ENCODE peak calls at places on chromosomes 13 and 19, in ten cellular contexts. X is heart right ventricle, U is GM20000, A is testis, H is left cardiac atrium, I is epithelial cell of esophagus, B is germinal center, K is non-pigmented ciliary epithelial cell, G is D341Med, O is progenitor cell of endocrine pancreas. Y is an unnamed sample.

GRCh38 chr13:20901668-20902437 is 693 bp downstream of the XPO4 start:
- DNase-seq in G (peak), K (no peak), U (peak), H (peak), X (peak), B (peak), O (peak), I (peak), A (peak), Y (no peak)

GRCh38 chr19:10292206-10292788 is 2.5 kb downstream of the ICAM5 start:
- DNase-seq in K (no peak), H (peak), X (peak), I (peak), O (peak), B (peak), G (peak), U (peak), A (peak), Y (peak)

GRCh38 chr13:94947965-94948371 is 235.6 kb upstream of the SOX21 start:
- DNase-seq in U (no peak), X (no peak), I (no peak), G (no peak), B (no peak), A (no peak), H (no peak), K (no peak), O (no peak), Y (no peak)

GRCh38 chr13:57832187-57832586 is 200.6 kb downstream of the PCDH17 start:
- DNase-seq in O (no peak), H (no peak), I (no peak), K (no peak), U (no peak), B (no peak), G (no peak), A (no peak), X (no peak), Y (no peak)

GRCh38 chr19:4012975-4013634 is 5.6 kb downstream of the PIAS4 start:
- DNase-seq in B (no peak), K (no peak), X (no peak), U (no peak), O (no peak), A (no peak), I (no peak), G (peak), H (no peak), Y (no peak)

GRCh38 chr13:66553391-66553790 is 676.7 kb downstream of the PCDH9 start:
- DNase-seq in X (no peak), K (no peak), O (no peak), G (no peak), A (no peak), H (no peak), U (no peak), B (no peak), I (no peak), Y (no peak)

GRCh38 chr19:14677464-14677863 is 2.8 kb upstream of the ADGRE3 start:
- DNase-seq in X (no peak), H (no peak), K (no peak), B (no peak), O (no peak), U (no peak), G (no peak), I (no peak), A (no peak), Y (no peak)

GRCh38 chr13:50915562-50915961 is 6.0 kb downstream of the RNASEH2B start:
- DNase-seq in G (no peak), U (no peak), X (no peak), H (no peak), I (no peak), K (no peak), B (peak), A (no peak), O (no peak), Y (no peak)

GRCh38 chr19:16023558-16023915 is 52.8 kb upstream of the TPM4 start:
- DNase-seq in A (no peak), B (no peak), H (no peak), X (no peak), O (no peak), K (no peak), G (peak), I (no peak), U (no peak), Y (no peak)

GRCh38 chr13:110301606-110302131 is 5.3 kb downstream of the COL4A1 start:
- DNase-seq in I (peak), K (peak), G (no peak), U (no peak), A (no peak), O (no peak), X (no peak), H (no peak), B (no peak), Y (no peak)

GRCh38 chr13:89401209-89401810 is 1730.1 kb downstream of the SLITRK5 start:
- DNase-seq in G (no peak), U (no peak), X (no peak), I (peak), H (no peak), O (no peak), K (peak), A (no peak), B (no peak), Y (no peak)

GRCh38 chr13:71613347-71613746 is 253.7 kb downstream of the DACH1 start:
- DNase-seq in H (no peak), G (no peak), A (no peak), B (no peak), K (no peak), X (no peak), O (no peak), I (no peak), U (no peak), Y (no peak)

GRCh38 chr19:53586277-53586691 is 45.5 kb upstream of the DPRX start:
- DNase-seq in I (no peak), H (no peak), O (no peak), U (no peak), K (no peak), B (no peak), A (no peak), G (no peak), X (no peak), Y (no peak)

GRCh38 chr13:76980075-76980718 is 11.7 kb upstream of the CLN5 start:
- DNase-seq in X (peak), A (peak), U (peak), O (peak), I (peak), H (peak), B (peak), K (no peak), G (peak), Y (peak)

GRCh38 chr13:29059837-29060236 is 239.7 kb downstream of the MTUS2 start:
- DNase-seq in B (no peak), O (no peak), K (no peak), X (peak), A (no peak), H (no peak), U (no peak), G (no peak), I (no peak), Y (no peak)

GRCh38 chr13:44508562-44509062 is 67.5 kb downstream of the TSC22D1 start:
- DNase-seq in I (no peak), O (no peak), A (no peak), U (no peak), K (no peak), H (no peak), G (no peak), X (no peak), B (no peak), Y (no peak)

GRCh38 chr13:24713022-24713421 is 32.8 kb downstream of the ATP12A start:
- DNase-seq in O (no peak), K (no peak), B (no peak), I (no peak), H (peak), X (peak), G (no peak), U (no peak), A (no peak), Y (no peak)

GRCh38 chr13:35826626-35827254 is 304.4 kb downstream of the DCLK1 start:
- DNase-seq in I (no peak), X (no peak), G (peak), U (no peak), A (peak), H (no peak), O (no peak), K (no peak), B (no peak), Y (no peak)

GRCh38 chr19:29683009-29683408 is 17.7 kb downstream of the PLEKHF1 start:
- DNase-seq in X (no peak), B (no peak), K (no peak), U (no peak), O (no peak), H (no peak), A (peak), I (no peak), G (no peak), Y (no peak)

GRCh38 chr13:25286969-25287961 is at the start of gene MTMR6:
- DNase-seq in K (no peak), X (peak), B (peak), A (peak), O (peak), H (peak), U (peak), G (peak), I (peak), Y (peak)

GRCh38 chr13:25447396-25447795 is 75.6 kb downstream of the ATP8A2 start:
- DNase-seq in U (no peak), H (no peak), X (no peak), G (no peak), K (no peak), O (no peak), A (no peak), B (no peak), I (no peak), Y (no peak)

GRCh38 chr19:15825753-15826152 is 10.3 kb upstream of the OR10H1 start:
- DNase-seq in X (no peak), G (no peak), B (no peak), H (no peak), O (no peak), K (no peak), I (no peak), A (no peak), U (no peak), Y (no peak)

GRCh38 chr13:39336207-39336606 is 266.8 kb downstream of the LHFPL6 start:
- DNase-seq in H (no peak), I (no peak), U (no peak), X (no peak), A (no peak), B (no peak), G (no peak), O (no peak), K (no peak), Y (no peak)

GRCh38 chr13:39577203-39577602 is 25.8 kb downstream of the LHFPL6 start:
- DNase-seq in A (no peak), O (no peak), K (no peak), H (no peak), B (no peak), I (no peak), X (no peak), U (no peak), G (no peak), Y (no peak)

GRCh38 chr19:17475541-17476115 is 5.3 kb downstream of the SLC27A1 start:
- DNase-seq in I (peak), G (no peak), O (no peak), A (peak), K (no peak), B (no peak), X (peak), H (peak), U (no peak), Y (peak)

GRCh38 chr19:10114651-10115391 is 3.3 kb downstream of the P2RY11 start:
- DNase-seq in A (no peak), U (no peak), G (no peak), H (no peak), K (no peak), B (no peak), O (no peak), X (no peak), I (no peak), Y (peak)

GRCh38 chr19:45774765-45775164 is 5.7 kb upstream of the SIX5 start:
- DNase-seq in I (no peak), X (no peak), H (no peak), A (no peak), K (no peak), B (no peak), U (no peak), O (no peak), G (no peak), Y (no peak)

GRCh38 chr19:1941146-1942077 is at the start of gene CSNK1G2:
- DNase-seq in A (no peak), X (no peak), K (no peak), B (no peak), O (no peak), G (no peak), H (peak), U (no peak), I (no peak), Y (peak)

GRCh38 chr13:49053899-49054298 is 78.2 kb downstream of the FNDC3A start:
- DNase-seq in X (no peak), O (no peak), A (no peak), B (no peak), I (no peak), H (no peak), K (no peak), U (no peak), G (no peak), Y (no peak)

GRCh38 chr13:58994077-58994476 is 1169.7 kb downstream of the DIAPH3 start:
- DNase-seq in U (no peak), I (no peak), K (no peak), X (no peak), G (no peak), O (no peak), H (no peak), B (no peak), A (no peak), Y (no peak)

GRCh38 chr19:35291259-35291658 is 702 bp upstream of the MAG start:
- DNase-seq in B (peak), U (no peak), A (no peak), K (no peak), H (no peak), X (no peak), I (peak), O (no peak), G (no peak), Y (no peak)

GRCh38 chr19:49758292-49758691 is 4.8 kb downstream of the TSKS start:
- DNase-seq in X (no peak), U (no peak), O (no peak), B (no peak), K (no peak), I (peak), G (no peak), H (no peak), A (peak), Y (no peak)

GRCh38 chr19:12723643-12724426 is at the start of gene TNPO2:
- DNase-seq in A (peak), H (peak), B (peak), K (no peak), U (peak), I (peak), G (peak), O (peak), X (peak), Y (no peak)

Y was measured in lower lobe of right lung.